ENCODE peak calls at places on chromosome 1, in four cellular contexts. One of them, this sample, is unnamed.

GRCh38 chr1:110048240-110048639 is 13.8 kb downstream of the STRIP1 start:
- DNase-seq in hepatocyte: no peak
- DNase-seq in H7: no peak
- DNase-seq in transverse colon: no peak
- DNase-seq in this sample: no peak

GRCh38 chr1:201309420-201309819 is 26.1 kb downstream of the PKP1 start:
- DNase-seq in hepatocyte: peak; percentile 88
- DNase-seq in H7: peak; percentile 93
- DNase-seq in transverse colon: peak; percentile 82
- DNase-seq in this sample: peak; percentile 90

GRCh38 chr1:25936940-25937339 is 30.7 kb upstream of the STMN1 start:
- DNase-seq in hepatocyte: no peak
- DNase-seq in H7: no peak
- DNase-seq in transverse colon: no peak
- DNase-seq in this sample: no peak

GRCh38 chr1:22018583-22019559 is 17.4 kb downstream of the CELA3A start:
- DNase-seq in hepatocyte: no peak
- DNase-seq in H7: peak; percentile 52
- DNase-seq in transverse colon: peak; percentile 56
- DNase-seq in this sample: no peak

GRCh38 chr1:37028981-37029617 is 5.2 kb downstream of the GRIK3 start:
- DNase-seq in hepatocyte: no peak
- DNase-seq in H7: peak; percentile 77
- DNase-seq in transverse colon: no peak
- DNase-seq in this sample: peak; percentile 36

GRCh38 chr1:225519166-225519863 is 91.5 kb upstream of the LBR start:
- DNase-seq in hepatocyte: no peak
- DNase-seq in H7: peak; percentile 24
- DNase-seq in transverse colon: peak; percentile 15
- DNase-seq in this sample: no peak

GRCh38 chr1:179708434-179709195 is 34.5 kb upstream of the FAM163A start:
- DNase-seq in hepatocyte: no peak
- DNase-seq in H7: no peak
- DNase-seq in transverse colon: no peak
- DNase-seq in this sample: no peak

GRCh38 chr1:221865808-221866207 is 123.9 kb upstream of the DUSP10 start:
- DNase-seq in hepatocyte: no peak
- DNase-seq in H7: no peak
- DNase-seq in transverse colon: no peak
- DNase-seq in this sample: peak; percentile 48

GRCh38 chr1:37477198-37477931 is 3.0 kb downstream of the ZC3H12A start:
- DNase-seq in hepatocyte: peak; percentile 85
- DNase-seq in H7: peak; percentile 91
- DNase-seq in transverse colon: peak; percentile 87
- DNase-seq in this sample: peak; percentile 71

GRCh38 chr1:42966688-42967609 is 8.3 kb upstream of the SLC2A1 start:
- DNase-seq in hepatocyte: peak; percentile 80
- DNase-seq in H7: peak; percentile 74
- DNase-seq in transverse colon: peak; percentile 78
- DNase-seq in this sample: no peak

GRCh38 chr1:224433671-224434446 is 738 bp downstream of the WDR26 start:
- DNase-seq in hepatocyte: peak; percentile 44
- DNase-seq in H7: peak; percentile 76
- DNase-seq in transverse colon: peak; percentile 42
- DNase-seq in this sample: peak; percentile 63

GRCh38 chr1:230421485-230421884 is 4.6 kb downstream of the PGBD5 start:
- DNase-seq in hepatocyte: no peak
- DNase-seq in H7: no peak
- DNase-seq in transverse colon: no peak
- DNase-seq in this sample: no peak
- H3K4me3 ChIP-seq in hepatocyte: no peak overlapping the region
- H3K4me3 ChIP-seq in H7: no peak overlapping the region
- H3K4me3 ChIP-seq in transverse colon: no peak overlapping the region
- H3K4me3 ChIP-seq in this sample: no peak overlapping the region

DNA sequence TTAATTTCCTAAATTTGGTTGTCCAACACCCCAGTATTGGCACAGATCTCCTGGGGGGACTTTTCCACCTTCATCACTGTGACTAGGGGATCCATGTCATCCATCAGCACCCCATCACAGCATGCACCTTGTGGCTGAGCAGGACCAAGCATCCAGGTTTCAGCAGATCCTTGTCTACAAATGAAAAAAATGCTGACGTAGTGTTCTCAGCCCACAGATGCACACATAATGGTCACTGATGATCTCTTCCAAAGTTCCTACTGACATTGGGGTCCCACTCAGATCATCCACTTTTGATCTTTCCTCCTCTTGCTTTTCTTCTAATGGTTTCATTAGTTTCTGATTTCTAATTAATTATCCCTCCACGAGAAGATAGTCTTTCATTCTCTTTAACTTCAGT is 373.1 kb downstream of the TBX15 start:
- DNase-seq in hepatocyte: no peak
- DNase-seq in H7: no peak
- DNase-seq in transverse colon: no peak
- DNase-seq in this sample: no peak
- H3K4me3 ChIP-seq in hepatocyte: no peak overlapping the region
- H3K4me3 ChIP-seq in H7: no peak overlapping the region
- H3K4me3 ChIP-seq in transverse colon: no peak overlapping the region
- H3K4me3 ChIP-seq in this sample: no peak overlapping the region

GRCh38 chr1:19749685-19750084 is 50.0 kb downstream of the TMCO4 start:
- DNase-seq in hepatocyte: no peak
- DNase-seq in H7: no peak
- DNase-seq in transverse colon: no peak
- DNase-seq in this sample: no peak
- H3K4me3 ChIP-seq in hepatocyte: no peak overlapping the region
- H3K4me3 ChIP-seq in H7: no peak overlapping the region
- H3K4me3 ChIP-seq in transverse colon: no peak overlapping the region
- H3K4me3 ChIP-seq in this sample: no peak overlapping the region

GRCh38 chr1:161216945-161217712 is 2.0 kb downstream of the FCER1G start:
- DNase-seq in hepatocyte: no peak
- DNase-seq in H7: no peak
- DNase-seq in transverse colon: no peak
- DNase-seq in this sample: no peak
- H3K4me3 ChIP-seq in hepatocyte: no peak overlapping the region
- H3K4me3 ChIP-seq in H7: no peak overlapping the region
- H3K4me3 ChIP-seq in transverse colon: no peak overlapping the region
- H3K4me3 ChIP-seq in this sample: no peak overlapping the region

This sample was measured in SK-N-SH.